ENCODE peak calls at places on chromosomes 16 and 17, in four cellular contexts. L is WERI-Rb-1, M is pancreas, B is kidney epithelial cell. G is an unnamed sample.

GRCh38 chr17:47205419-47205963 is 3.7 kb upstream of the MYL4 start:
- DNase-seq in L (no peak), M (peak; percentile 45), B (peak; percentile 96), G (no peak)

GRCh38 chr16:58500329-58501241 is 642 bp downstream of the NDRG4 start:
- DNase-seq in L (no peak), M (no peak), B (no peak), G (no peak)

GRCh38 chr16:57614546-57615343 is 13.7 kb upstream of the ADGRG1 start:
- DNase-seq in L (no peak), M (no peak), B (no peak), G (no peak)

GRCh38 chr17:76550712-76551615 is 11.1 kb downstream of the PRCD start:
- DNase-seq in L (no peak), M (no peak), B (no peak), G (no peak)

GRCh38 chr16:21001262-21001661 is 100.7 kb downstream of the LYRM1 start:
- DNase-seq in L (peak; percentile 51), M (no peak), B (no peak), G (no peak)

GRCh38 chr17:72724375-72724774 is 368.1 kb downstream of the SLC39A11 start:
- DNase-seq in L (no peak), M (no peak), B (no peak), G (no peak)

GRCh38 chr17:54280741-54281140 is 458.0 kb downstream of the KIF2B start:
- DNase-seq in L (no peak), M (no peak), B (no peak), G (no peak)

GRCh38 chr17:40303706-40304450 is 5.1 kb upstream of the RARA start:
- DNase-seq in L (no peak), M (no peak), B (no peak), G (no peak)

GRCh38 chr17:81198826-81199481 is 23.8 kb downstream of the CEP131 start:
- DNase-seq in L (no peak), M (no peak), B (no peak), G (no peak)

GRCh38 chr16:62201911-62202310 is 165.7 kb upstream of the CDH8 start:
- DNase-seq in L (no peak), M (no peak), B (no peak), G (no peak)

GRCh38 chr17:61504697-61505096 is 52.5 kb downstream of the TBX4 start:
- DNase-seq in L (no peak), M (no peak), B (peak; percentile 81), G (no peak)

GRCh38 chr17:45833826-45834439 is 10.7 kb upstream of the SPPL2C start:
- DNase-seq in L (peak; percentile 62), M (no peak), B (no peak), G (no peak)

GRCh38 chr17:69900829-69901228 is 174.2 kb upstream of the KCNJ16 start:
- DNase-seq in L (no peak), M (no peak), B (no peak), G (no peak)

GRCh38 chr17:82342361-82343079 is 9.0 kb upstream of the SECTM1 start:
- DNase-seq in L (no peak), M (no peak), B (no peak), G (no peak)

GRCh38 chr17:27807567-27808470 is 7.5 kb upstream of the NOS2 start:
- DNase-seq in L (no peak), M (peak; percentile 9), B (no peak), G (no peak)

GRCh38 chr16:2084688-2085625 is 37.2 kb downstream of the TSC2 start:
- DNase-seq in L (no peak), M (no peak), B (no peak), G (no peak)

GRCh38 chr17:64006361-64007088 is 8.4 kb downstream of the PRR29 start:
- DNase-seq in L (no peak), M (no peak), B (no peak), G (no peak)

GRCh38 chr17:18008496-18009268 is 30.3 kb downstream of the ATPAF2 start:
- DNase-seq in L (no peak), M (no peak), B (no peak), G (no peak)

GRCh38 chr16:58054289-58054688 is 28.7 kb downstream of the MMP15 start:
- DNase-seq in L (no peak), M (no peak), B (no peak), G (no peak)

GRCh38 chr17:43779145-43780125 is 658 bp upstream of the DUSP3 start:
- DNase-seq in L (peak; percentile 82), M (no peak), B (no peak), G (no peak)

GRCh38 chr17:28849281-28849680 is 5.5 kb upstream of the ERAL1 start:
- DNase-seq in L (no peak), M (no peak), B (no peak), G (no peak)

GRCh38 chr16:9248162-9248561 is 156.7 kb downstream of the HAPSTR1 start:
- DNase-seq in L (peak; percentile 72), M (no peak), B (no peak), G (no peak)

GRCh38 chr16:88904676-88905365 is 38.4 kb upstream of the PABPN1L start:
- DNase-seq in L (no peak), M (no peak), B (no peak), G (no peak)

GRCh38 chr16:82055117-82055516 is 20.1 kb downstream of the HSD17B2 start:
- DNase-seq in L (no peak), M (no peak), B (no peak), G (no peak)

GRCh38 chr17:82023447-82024241 is 539 bp downstream of the LRRC45 start:
- DNase-seq in L (peak; percentile 60), M (peak; percentile 37), B (no peak), G (no peak)

GRCh38 chr16:85612801-85613608 is at the start of gene GSE1:
- DNase-seq in L (peak; percentile 91), M (peak; percentile 99), B (peak; percentile 80), G (peak; percentile 94)

GRCh38 chr16:54928016-54928356 is 2.7 kb upstream of the IRX5 start:
- DNase-seq in L (no peak), M (no peak), B (no peak), G (no peak)

GRCh38 chr17:57939797-57940196 is 15.4 kb downstream of the CUEDC1 start:
- DNase-seq in L (no peak), M (no peak), B (no peak), G (peak; percentile 41)

GRCh38 chr16:48156790-48157209 is 1.0 kb upstream of the ABCC12 start:
- DNase-seq in L (peak; percentile 76), M (peak; percentile 66), B (peak; percentile 16), G (peak; percentile 54)

GRCh38 chr16:48158296-48158695 is 2.5 kb upstream of the ABCC12 start:
- DNase-seq in L (no peak), M (no peak), B (peak; percentile 54), G (no peak)

GRCh38 chr16:48155926-48156789 is at the start of gene ABCC12:
- DNase-seq in L (no peak), M (no peak), B (no peak), G (no peak)

GRCh38 chr16:48157794-48158193 is 2.0 kb upstream of the ABCC12 start:
- DNase-seq in L (no peak), M (no peak), B (no peak), G (no peak)

GRCh38 chr16:48157302-48157701 is 1.5 kb upstream of the ABCC12 start:
- DNase-seq in L (no peak), M (no peak), B (no peak), G (no peak)
- TF ChIP-seq CTCF in L (no peak), M (no peak), B (no peak), G (no peak)

GRCh38 chr16:83214671-83215070 is 587.9 kb downstream of the CDH13 start:
- DNase-seq in L (no peak), M (no peak), B (no peak), G (no peak)
- H3K4me3 ChIP-seq in L (no peak overlapping the region), M (no peak overlapping the region), B (no peak overlapping the region), G (no peak overlapping the region)

GRCh38 chr17:67993153-67993997 is 2.9 kb downstream of the C17orf58 start:
- DNase-seq in L (peak; percentile 88), M (peak; percentile 83), B (no peak), G (no peak)
- TF ChIP-seq CTCF in L (no peak), M (no peak), B (no peak), G (no peak)

DNA sequence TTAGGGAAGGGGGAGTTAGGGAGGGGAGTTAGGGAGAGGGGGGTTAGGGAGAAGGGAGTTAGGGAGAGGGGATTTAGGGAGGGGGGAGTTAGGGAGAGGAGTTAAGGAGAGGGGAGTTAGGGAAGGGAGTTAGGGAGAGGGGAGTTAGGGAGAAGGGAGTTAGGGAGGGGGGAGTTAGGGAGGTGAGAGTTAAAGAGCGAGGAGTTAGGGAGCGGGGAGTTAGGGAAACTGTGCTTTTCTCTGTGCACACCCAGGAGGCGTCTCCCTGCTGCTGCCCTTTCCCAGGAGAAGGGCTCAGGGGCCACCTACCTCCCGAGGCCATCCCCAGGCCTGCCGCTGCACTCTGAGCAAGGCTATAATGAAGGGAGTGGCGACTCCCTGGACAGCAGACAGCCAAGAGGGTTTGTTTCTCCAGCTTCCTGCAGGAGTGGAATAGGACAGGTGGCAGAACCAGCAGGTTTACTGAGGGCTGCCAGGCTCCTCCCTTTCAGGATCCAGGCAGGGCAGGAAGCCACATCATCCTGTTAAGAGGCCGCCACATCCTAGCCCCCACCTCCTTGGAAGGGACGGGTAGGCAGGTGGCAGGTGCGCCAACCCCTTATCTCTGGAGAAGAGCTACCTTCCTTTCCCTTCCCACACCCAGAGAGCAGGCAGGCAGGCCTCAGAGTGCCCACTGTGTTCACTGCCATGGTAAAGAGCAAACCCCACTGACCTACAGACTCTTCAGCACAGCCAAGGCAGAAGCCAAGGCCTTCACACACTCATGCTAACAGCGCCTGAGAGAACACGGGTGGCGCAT is 4.3 kb downstream of the CANT1 start:
- DNase-seq in L (peak; percentile 43), M (peak; percentile 61), B (no peak), G (peak; percentile 99)
- H3K4me3 ChIP-seq in L (no peak overlapping the region), M (no peak overlapping the region), B (no peak overlapping the region), G (peak overlapping the region; percentile 75)

DNA sequence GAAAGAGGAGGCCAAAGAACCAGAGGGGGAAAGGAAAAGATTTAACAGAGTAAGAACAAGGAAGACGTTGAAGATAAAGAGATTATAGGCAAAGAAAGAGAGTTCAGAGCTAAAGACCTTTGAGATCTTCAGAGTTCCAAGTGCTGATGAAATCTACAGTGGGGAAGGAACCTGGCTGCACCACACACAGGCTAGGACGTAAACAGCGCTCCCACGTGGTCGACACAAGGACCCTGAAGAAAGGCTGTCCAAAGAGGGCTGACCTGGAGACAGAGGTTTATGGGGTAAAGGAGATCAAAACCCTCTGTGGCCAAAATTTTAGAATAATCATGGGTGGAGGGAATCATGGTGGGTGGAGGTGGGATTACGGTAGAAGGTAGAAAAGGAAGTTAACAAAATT is 121.6 kb downstream of the PMP22 start:
- DNase-seq in L (no peak), M (no peak), B (no peak), G (no peak)
- TF ChIP-seq CTCF in L (no peak), M (no peak), B (no peak), G (no peak)

DNA sequence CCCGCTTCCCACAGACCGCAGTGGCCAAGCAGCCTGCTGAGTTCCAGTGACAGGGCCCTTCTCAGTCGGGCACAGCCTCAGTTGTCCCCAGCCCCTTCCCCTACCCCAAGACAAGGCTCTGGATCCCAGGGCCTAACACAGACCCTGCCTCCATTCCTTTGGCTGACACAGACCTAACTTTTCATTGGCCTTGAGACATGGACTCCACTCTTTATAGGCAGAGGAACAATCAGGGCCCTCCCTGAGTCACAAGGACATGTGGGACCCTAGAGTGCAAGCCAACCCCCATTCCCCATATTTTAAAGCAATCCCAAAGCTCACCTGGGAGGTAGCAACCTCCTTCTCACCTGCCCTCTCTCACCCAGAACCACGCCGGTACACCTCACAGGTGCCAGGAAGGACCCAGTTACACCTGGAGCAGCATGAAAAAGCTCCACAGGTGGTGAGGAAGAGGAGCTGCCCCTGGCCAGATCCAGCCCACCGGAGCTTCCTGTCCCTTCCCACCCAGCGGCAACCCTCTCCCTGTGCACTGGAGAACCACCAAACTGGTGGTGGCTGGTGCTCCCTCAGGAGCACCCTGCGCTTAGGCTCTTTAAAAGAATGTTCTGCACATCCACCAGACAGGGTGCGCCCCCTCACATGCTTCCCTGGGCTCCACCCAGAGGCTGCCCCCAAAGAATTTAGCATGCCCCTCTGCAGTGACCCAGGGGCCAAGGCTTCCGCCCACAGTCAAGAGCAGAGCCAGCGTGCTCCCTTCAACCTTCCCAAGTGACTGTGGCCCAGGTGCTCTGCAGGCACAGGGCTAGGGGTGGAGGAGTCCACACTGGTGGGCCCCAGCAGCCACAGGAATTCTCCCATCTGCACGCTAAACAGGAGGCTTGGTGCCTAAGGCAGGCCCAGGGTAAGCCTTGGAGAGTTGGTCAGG is 3.4 kb downstream of the MNT start:
- DNase-seq in L (no peak), M (no peak), B (no peak), G (no peak)
- H3K4me3 ChIP-seq in L (no peak overlapping the region), M (no peak overlapping the region), B (no peak overlapping the region), G (peak overlapping the region; percentile 52)

G was measured in LNCaP clone FGC.